ENCODE peak calls at places on chromosome 12, in four cellular contexts. Q is left ventricle myocardium inferior, O is astrocyte, Z is pancreas. J is an unnamed sample.

GRCh38 chr12:66107451-66107915 is 23.1 kb downstream of the LLPH start:
- DNase-seq in O (peak; percentile 80), Z (no peak), Q (no peak), J (no peak)

GRCh38 chr12:50933459-50934124 is 18.8 kb upstream of the HIGD1C start:
- DNase-seq in O (no peak), Q (no peak), Z (no peak), J (no peak)

GRCh38 chr12:101596172-101596571 is 1.4 kb downstream of the MYBPC1 start:
- DNase-seq in Q (no peak), Z (no peak), O (no peak), J (no peak)

GRCh38 chr12:57085999-57086950 is 2.6 kb upstream of the NAB2 start:
- DNase-seq in Q (peak; percentile 74), O (peak; percentile 62), Z (no peak), J (peak; percentile 62)

GRCh38 chr12:50174971-50175715 is 8.0 kb upstream of the CERS5 start:
- DNase-seq in Z (no peak), O (peak; percentile 61), Q (no peak), J (no peak)

GRCh38 chr12:44960856-44961255 is 84.7 kb upstream of the NELL2 start:
- DNase-seq in O (no peak), Q (no peak), Z (no peak), J (no peak)

GRCh38 chr12:115916910-115917668 is 360.4 kb downstream of the MED13L start:
- DNase-seq in Q (peak; percentile 50), Z (peak; percentile 96), O (no peak), J (peak; percentile 73)

GRCh38 chr12:110582286-110583136 is 607 bp downstream of the PPTC7 start:
- DNase-seq in Q (peak; percentile 62), O (no peak), Z (peak; percentile 84), J (peak; percentile 38)

GRCh38 chr12:114996382-114996781 is 312.4 kb upstream of the TBX3 start:
- DNase-seq in Q (no peak), Z (no peak), O (no peak), J (no peak)

GRCh38 chr12:123715151-123715676 is 3.1 kb downstream of the ATP6V0A2 start:
- DNase-seq in Q (no peak), Z (no peak), O (no peak), J (no peak)

GRCh38 chr12:50103767-50104321 is at the start of gene GPD1:
- DNase-seq in O (no peak), Q (peak; percentile 73), Z (peak; percentile 89), J (peak; percentile 42)

DNA sequence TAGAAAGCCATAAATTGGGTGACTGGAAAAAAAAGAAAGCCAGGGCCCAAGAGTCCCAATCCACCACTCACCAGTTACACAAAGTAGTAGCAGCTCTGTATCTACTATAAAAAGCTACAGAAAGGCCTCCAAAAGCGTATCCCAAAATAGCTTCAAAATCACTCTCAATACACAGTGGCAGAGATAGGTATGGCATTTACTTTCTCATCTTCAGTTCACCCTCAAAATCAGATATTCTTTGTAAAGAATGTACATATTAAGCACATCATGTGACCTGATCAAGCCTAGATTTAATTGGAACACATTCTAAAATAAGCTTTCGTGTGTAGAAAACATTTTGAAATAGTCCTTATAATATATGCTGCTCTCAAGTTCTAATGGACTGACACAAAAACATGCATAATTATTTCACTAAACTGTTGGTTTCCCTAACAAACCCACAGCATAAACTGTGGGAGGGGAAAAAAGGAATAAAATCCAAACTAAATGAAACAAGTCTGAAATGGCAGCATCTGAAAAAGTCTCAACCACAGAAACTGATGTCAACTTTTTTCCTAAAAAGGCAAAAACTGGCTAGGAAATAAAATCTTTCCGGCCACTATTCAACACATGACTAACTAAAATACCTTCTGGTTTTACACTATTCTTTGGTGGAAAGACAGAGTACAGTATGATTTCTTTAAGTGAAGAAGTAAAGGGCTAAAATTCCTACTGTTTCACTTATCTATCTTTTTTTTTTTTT is 25.9 kb downstream of the UBE2N start:
- DNase-seq in Q (no peak), O (peak; percentile 80), Z (no peak), J (no peak)
- TF ChIP-seq CTCF in Q (peak; percentile 29), O (no peak), Z (no peak), J (no peak)

DNA sequence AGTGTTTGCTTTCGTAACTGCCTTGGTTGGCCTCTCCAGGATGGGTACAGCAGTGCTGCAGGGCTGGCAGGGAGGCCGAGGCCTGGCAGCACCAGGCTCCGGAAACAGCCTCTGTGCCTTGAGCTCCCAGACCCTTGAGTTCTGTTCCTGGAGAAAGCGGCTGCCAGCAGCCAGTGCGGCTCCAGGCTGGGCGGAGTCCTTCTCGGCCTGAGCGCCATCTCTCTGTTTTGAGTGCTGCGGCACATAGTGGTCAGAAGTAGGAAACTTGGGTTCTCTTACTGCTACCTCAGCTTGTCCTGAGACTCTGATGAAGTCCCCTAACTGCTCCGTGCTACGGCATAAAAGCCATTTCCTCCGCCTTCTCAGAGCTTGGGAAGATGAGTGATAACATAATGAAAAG is 65.9 kb downstream of the KCNA1 start:
- DNase-seq in O (no peak), Z (no peak), Q (no peak), J (no peak)
- TF ChIP-seq CTCF in O (no peak), Z (no peak), Q (no peak), J (no peak)

GRCh38 chr12:32257695-32258496 is 141.5 kb upstream of the FGD4 start:
- DNase-seq in Z (no peak), O (no peak), Q (no peak), J (no peak)
- TF ChIP-seq CTCF in Z (no peak), O (no peak), Q (no peak), J (no peak)

GRCh38 chr12:72271401-72271740 is 799 bp upstream of the TRHDE start:
- DNase-seq in O (no peak), Z (no peak), Q (no peak), J (peak; percentile 21)
- TF ChIP-seq CTCF in O (no peak), Z (no peak), Q (no peak), J (no peak)

DNA sequence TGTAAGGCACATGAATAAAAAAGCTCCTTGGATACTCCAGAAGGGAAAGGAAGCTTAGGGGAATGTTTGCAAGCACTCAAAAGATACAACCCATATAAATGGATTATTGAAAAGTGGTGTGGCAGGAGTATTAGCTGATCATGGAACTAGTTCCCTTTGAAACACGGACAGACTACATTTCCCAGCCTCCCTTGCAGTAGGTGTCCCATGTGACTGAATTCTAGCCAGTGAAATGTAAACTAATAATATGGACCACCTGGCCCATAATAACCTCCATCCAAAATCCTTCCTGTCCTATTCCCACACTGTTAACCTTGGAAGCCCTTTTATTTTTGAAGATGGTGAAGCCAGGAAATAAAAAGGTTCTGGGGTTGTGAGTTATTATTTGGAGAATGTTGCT is 242.3 kb downstream of the SUDS3 start:
- DNase-seq in Q (no peak), O (no peak), Z (no peak), J (no peak)
- TF ChIP-seq CTCF in Q (no peak), O (no peak), Z (no peak), J (no peak)

J was measured in mesothelial cell of epicardium.